ENCODE peak calls at places on chromosome 4, in ten cellular contexts. L is aorta; Q is cardiac muscle cell; J is activated CD8-positive, alpha-beta memory T cell treated with anti-CD3 and anti-CD28 coated beads, Interleukin-2, amount 50 U/mL, for 4 hours; W is sigmoid colon; N is CD14-positive monocyte; Z is hypothalamus; T is posterior cingulate gyrus; H is ACHN; A is EL. O is an unnamed sample.

GRCh38 chr4:176545886-176546285 is 226.1 kb downstream of the SPCS3 start:
- DNase-seq in H (no peak), Z (no peak), L (no peak), A (peak), J (no peak), W (no peak), Q (no peak), T (no peak), N (no peak), O (no peak)

GRCh38 chr4:52640808-52641595 is 18.1 kb downstream of the USP46 start:
- DNase-seq in Q (no peak), H (no peak), A (peak), Z (no peak), J (no peak), T (no peak), W (no peak), N (no peak), L (no peak), O (peak)

GRCh38 chr4:102116121-102116520 is 229.2 kb downstream of the SLC39A8 start:
- DNase-seq in W (no peak), J (no peak), T (no peak), Z (no peak), H (no peak), Q (no peak), L (no peak), N (no peak), A (no peak), O (no peak)

GRCh38 chr4:31045724-31046318 is 325.7 kb downstream of the PCDH7 start:
- DNase-seq in N (no peak), Q (peak), W (no peak), T (no peak), L (no peak), H (peak), A (peak), Z (no peak), J (no peak), O (no peak)

GRCh38 chr4:112251044-112251632 is 19.6 kb downstream of the AP1AR start:
- DNase-seq in W (no peak), J (no peak), L (no peak), Q (no peak), T (no peak), A (no peak), Z (no peak), N (no peak), H (no peak), O (no peak)

GRCh38 chr4:7782783-7783182 is 156.9 kb downstream of the AFAP1 start:
- DNase-seq in L (no peak), J (no peak), W (no peak), Q (no peak), H (no peak), T (no peak), Z (no peak), N (no peak), A (no peak), O (peak)

GRCh38 chr4:184504385-184504784 is 30.0 kb upstream of the IRF2 start:
- DNase-seq in A (no peak), L (no peak), H (no peak), W (no peak), Q (no peak), N (no peak), T (no peak), Z (no peak), J (no peak), O (no peak)

GRCh38 chr4:82848706-82849105 is 42.2 kb downstream of the SEC31A start:
- DNase-seq in Q (no peak), H (no peak), W (no peak), A (no peak), N (no peak), T (no peak), Z (no peak), L (no peak), J (no peak), O (no peak)

GRCh38 chr4:178955614-178956013 is 1513.4 kb upstream of the AGA start:
- DNase-seq in L (no peak), T (no peak), Q (no peak), Z (no peak), W (no peak), H (no peak), N (no peak), J (no peak), A (no peak), O (no peak)

GRCh38 chr4:69167300-69167699 is 47.2 kb downstream of the UGT2B11 start:
- DNase-seq in W (no peak), L (no peak), Z (no peak), Q (no peak), N (no peak), H (peak), A (no peak), J (no peak), T (no peak), O (no peak)

GRCh38 chr4:152454398-152455011 is 81.4 kb downstream of the FBXW7 start:
- DNase-seq in L (no peak), A (peak), Q (no peak), W (no peak), N (no peak), H (peak), T (no peak), Z (no peak), J (no peak), O (peak)

GRCh38 chr4:136241221-136241986 is 1290.9 kb downstream of the PCDH18 start:
- DNase-seq in J (no peak), H (no peak), N (no peak), L (no peak), A (peak), Z (no peak), W (no peak), T (no peak), Q (no peak), O (no peak)

GRCh38 chr4:73944061-73944875 is 37.6 kb downstream of the PF4 start:
- DNase-seq in L (no peak), A (peak), W (no peak), T (no peak), Q (peak), Z (no peak), H (peak), N (no peak), J (no peak), O (peak)

GRCh38 chr4:117417856-117418255 is 332.5 kb upstream of the TRAM1L1 start:
- DNase-seq in A (no peak), L (no peak), Z (no peak), W (no peak), T (no peak), Q (no peak), H (peak), N (no peak), J (no peak), O (no peak)

GRCh38 chr4:146520894-146521542 is 722 bp downstream of the SLC10A7 start:
- DNase-seq in J (peak), A (peak), W (no peak), L (no peak), Z (no peak), H (peak), T (no peak), N (no peak), Q (peak), O (peak)

GRCh38 chr4:177016541-177017141 is 223.9 kb upstream of the VEGFC start:
- DNase-seq in H (no peak), W (no peak), A (peak), L (no peak), Z (no peak), Q (no peak), T (no peak), N (no peak), J (no peak), O (no peak)

GRCh38 chr4:91147067-91147466 is 1019.9 kb downstream of the CCSER1 start:
- DNase-seq in A (no peak), H (no peak), N (no peak), T (no peak), L (no peak), J (no peak), Z (no peak), Q (no peak), W (peak), O (no peak)

GRCh38 chr4:186693159-186693815 is 30.4 kb downstream of the FAT1 start:
- DNase-seq in L (peak), A (peak), N (no peak), T (no peak), Z (peak), J (no peak), Q (no peak), W (peak), H (peak), O (peak)

GRCh38 chr4:98262431-98262830 is 1.2 kb downstream of the RAP1GDS1 start:
- DNase-seq in N (no peak), T (no peak), L (no peak), J (no peak), Q (peak), W (no peak), H (no peak), Z (no peak), A (peak), O (peak)

GRCh38 chr4:71217688-71218087 is 121.1 kb upstream of the SLC4A4 start:
- DNase-seq in W (no peak), T (no peak), J (no peak), A (no peak), N (no peak), L (no peak), H (no peak), Q (no peak), Z (no peak), O (no peak)

GRCh38 chr4:170667814-170668213 is 578.1 kb upstream of the AADAT start:
- DNase-seq in J (no peak), Z (no peak), H (no peak), A (no peak), W (no peak), L (no peak), N (no peak), T (no peak), Q (no peak), O (no peak)

GRCh38 chr4:145530189-145530588 is 48.5 kb downstream of the SMAD1 start:
- DNase-seq in Q (no peak), T (no peak), J (no peak), N (no peak), W (no peak), A (no peak), L (no peak), H (no peak), Z (no peak), O (no peak)

GRCh38 chr4:157576671-157577070 is 356.1 kb downstream of the GRIA2 start:
- DNase-seq in A (no peak), N (no peak), H (no peak), Z (no peak), T (no peak), L (no peak), J (no peak), W (no peak), Q (peak), O (no peak)

GRCh38 chr4:142043509-142043908 is 407.1 kb downstream of the IL15 start:
- DNase-seq in L (no peak), T (no peak), W (no peak), N (no peak), Q (no peak), A (peak), Z (no peak), H (no peak), J (no peak), O (peak)

GRCh38 chr4:81722229-81722900 is 250.7 kb upstream of the RASGEF1B start:
- DNase-seq in A (no peak), W (no peak), T (no peak), Z (no peak), Q (peak), N (no peak), J (no peak), H (no peak), L (no peak), O (no peak)

GRCh38 chr4:147285751-147286150 is 195.1 kb upstream of the EDNRA start:
- DNase-seq in J (no peak), L (no peak), N (no peak), Q (no peak), T (no peak), H (no peak), W (no peak), Z (peak), A (peak), O (no peak)

GRCh38 chr4:121666091-121666679 is 30.6 kb downstream of the ANXA5 start:
- DNase-seq in Z (no peak), N (no peak), L (no peak), T (no peak), A (no peak), Q (no peak), H (no peak), J (no peak), W (peak), O (no peak)

GRCh38 chr4:28225005-28225404 is 1364.4 kb downstream of the STIM2 start:
- DNase-seq in W (no peak), Z (peak), Q (peak), J (no peak), H (peak), N (no peak), L (no peak), T (no peak), A (peak), O (no peak)

GRCh38 chr4:85725727-85726170 is 250.8 kb downstream of the ARHGAP24 start:
- DNase-seq in J (no peak), L (peak), W (no peak), A (no peak), T (no peak), Q (peak), N (peak), Z (no peak), H (no peak), O (no peak)

GRCh38 chr4:156830356-156830755 is 141.2 kb downstream of the PDGFC start:
- DNase-seq in L (no peak), N (no peak), W (no peak), Q (no peak), T (no peak), Z (no peak), A (peak), H (no peak), J (no peak), O (peak)

GRCh38 chr4:13523105-13523477 is 21.2 kb downstream of the NKX3-2 start:
- DNase-seq in Q (no peak), A (no peak), J (no peak), T (no peak), Z (no peak), L (no peak), N (no peak), W (no peak), H (no peak), O (peak)